ENCODE peak calls at places on chromosomes 11 and 22, in four cellular contexts. F, L, I and A are unnamed samples.
A peak's percentile ranks its signal among the peaks of the same experiment; 100 is the strongest.

GRCh38 chr22:49499433-49500075 is 328.1 kb downstream of the BRD1 start:
- DNase-seq in F (no peak), L (no peak), I (no peak), A (no peak)

GRCh38 chr22:25745341-25746011 is 3.5 kb downstream of the MYO18B start:
- DNase-seq in F (no peak), L (peak; percentile 31), I (no peak), A (no peak)

GRCh38 chr11:12762283-12762682 is 88.1 kb downstream of the TEAD1 start:
- DNase-seq in F (no peak), L (no peak), I (no peak), A (no peak)

GRCh38 chr11:3058753-3059664 is 1.8 kb upstream of the CARS1 start:
- DNase-seq in F (peak; percentile 83), L (peak; percentile 82), I (peak; percentile 56), A (no peak)

GRCh38 chr22:48577691-48578090 is 1250.0 kb downstream of the BRD1 start:
- DNase-seq in F (no peak), L (no peak), I (no peak), A (no peak)

GRCh38 chr22:50576070-50576469 is 2.2 kb downstream of the CPT1B start:
- DNase-seq in F (peak; percentile 37), L (peak; percentile 43), I (no peak), A (no peak)

GRCh38 chr11:9858822-9859221 is 194.9 kb downstream of the SWAP70 start:
- DNase-seq in F (peak; percentile 13), L (no peak), I (no peak), A (no peak)

GRCh38 chr11:72229925-72230763 is 5.6 kb downstream of the INPPL1 start:
- DNase-seq in F (no peak), L (peak; percentile 68), I (no peak), A (no peak)

GRCh38 chr11:25535462-25535861 is 796.5 kb upstream of the ANO3 start:
- DNase-seq in F (no peak), L (no peak), I (no peak), A (no peak)

GRCh38 chr11:59708537-59708936 is 5.1 kb downstream of the OR10V1 start:
- DNase-seq in F (no peak), L (no peak), I (no peak), A (no peak)

GRCh38 chr11:114478768-114479167 is 39.5 kb downstream of the REXO2 start:
- DNase-seq in F (peak; percentile 63), L (no peak), I (no peak), A (no peak)

GRCh38 chr11:79007811-79008294 is 433.0 kb downstream of the TENM4 start:
- DNase-seq in F (no peak), L (no peak), I (no peak), A (no peak)

GRCh38 chr11:78318321-78318720 is 99.3 kb downstream of the GAB2 start:
- DNase-seq in F (no peak), L (no peak), I (no peak), A (no peak)

GRCh38 chr11:79219186-79220045 is 221.4 kb downstream of the TENM4 start:
- DNase-seq in F (peak; percentile 13), L (no peak), I (peak; percentile 46), A (no peak)

GRCh38 chr11:64566042-64566914 is 24.7 kb upstream of the SLC22A12 start:
- DNase-seq in F (peak; percentile 85), L (peak; percentile 73), I (peak; percentile 72), A (peak; percentile 28)

GRCh38 chr11:6557761-6558674 is 45.4 kb downstream of the RRP8 start:
- DNase-seq in F (no peak), L (no peak), I (no peak), A (no peak)

GRCh38 chr11:126647735-126648134 is 292.2 kb downstream of the ST3GAL4 start:
- DNase-seq in F (peak; percentile 67), L (no peak), I (peak; percentile 50), A (no peak)

GRCh38 chr11:35639591-35640179 is 21.4 kb downstream of the FJX1 start:
- DNase-seq in F (no peak), L (no peak), I (no peak), A (no peak)

GRCh38 chr22:17920992-17921650 is 103.2 kb downstream of the MICAL3 start:
- DNase-seq in F (no peak), L (no peak), I (no peak), A (no peak)

GRCh38 chr11:59555601-59556114 is 44.3 kb downstream of the OR4D9 start:
- DNase-seq in F (no peak), L (no peak), I (no peak), A (no peak)

GRCh38 chr11:132531921-132532320 is 1000.4 kb downstream of the OPCML start:
- DNase-seq in F (no peak), L (no peak), I (no peak), A (no peak)

GRCh38 chr22:20904008-20904979 is 12.9 kb upstream of the CRKL start:
- DNase-seq in F (peak; percentile 91), L (peak; percentile 29), I (peak; percentile 93), A (no peak)

GRCh38 chr11:66318576-66318970 is 1.7 kb upstream of the CD248 start:
- DNase-seq in F (no peak), L (no peak), I (no peak), A (no peak)

GRCh38 chr11:66906077-66906929 is 49.4 kb downstream of the LRFN4 start:
- DNase-seq in F (peak; percentile 84), L (no peak), I (peak; percentile 75), A (no peak)